ENCODE peak calls at places on chromosomes 5 and 9, in seven cellular contexts. M, V, O, K, C, W and Z are unnamed samples. For H3K9me3, the result is how much of the 10 kb centered on the place peaks cover.

GRCh38 chr9:109925810-109926209 is 145.8 kb downstream of the PALM2AKAP2 start:
- DNase-seq in M (no peak), V (no peak), O (no peak), K (no peak), C (no peak), W (no peak), Z (no peak)

GRCh38 chr5:10910261-10910660 is 149.2 kb upstream of the DAP start:
- DNase-seq in M (no peak), V (no peak), O (no peak), K (no peak), C (no peak), W (no peak), Z (no peak)

GRCh38 chr9:121271368-121272351 is 3.7 kb downstream of the GSN start:
- DNase-seq in M (no peak), V (no peak), O (peak), K (no peak), C (peak), W (peak), Z (peak)

GRCh38 chr9:104927216-104927911 is 591 bp downstream of the ABCA1 start:
- DNase-seq in M (peak), V (peak), O (peak), K (peak), C (peak), W (peak), Z (peak)

GRCh38 chr5:38824821-38825220 is 21.0 kb upstream of the OSMR start:
- DNase-seq in M (no peak), V (no peak), O (no peak), K (no peak), C (no peak), W (no peak), Z (no peak)

GRCh38 chr9:88544245-88544644 is 9.3 kb downstream of the NXNL2 start:
- DNase-seq in M (no peak), V (no peak), O (no peak), K (peak), C (no peak), W (no peak), Z (no peak)

GRCh38 chr9:112135706-112136105 is 39.4 kb downstream of the SUSD1 start:
- DNase-seq in M (no peak), V (no peak), O (no peak), K (peak), C (no peak), W (no peak), Z (no peak)

GRCh38 chr9:113690055-113690740 is 185.9 kb upstream of the ZNF618 start:
- DNase-seq in M (no peak), V (no peak), O (no peak), K (no peak), C (no peak), W (peak), Z (no peak)

GRCh38 chr5:86232246-86232645 is 385.5 kb upstream of the COX7C start:
- DNase-seq in M (no peak), V (no peak), O (no peak), K (no peak), C (no peak), W (no peak), Z (no peak)

GRCh38 chr5:16916262-16916878 is 19.7 kb downstream of the MYO10 start:
- DNase-seq in M (no peak), V (no peak), O (no peak), K (no peak), C (no peak), W (no peak), Z (no peak)

GRCh38 chr9:121295662-121296191 is 27.8 kb downstream of the GSN start:
- DNase-seq in M (peak), V (no peak), O (no peak), K (no peak), C (no peak), W (no peak), Z (peak)

GRCh38 chr9:69175488-69175872 is 1.4 kb downstream of the TJP2 start:
- DNase-seq in M (no peak), V (no peak), O (no peak), K (no peak), C (no peak), W (no peak), Z (no peak)

GRCh38 chr5:91132552-91132951 is 250.6 kb downstream of the ARRDC3 start:
- DNase-seq in M (no peak), V (no peak), O (no peak), K (no peak), C (no peak), W (no peak), Z (no peak)

GRCh38 chr5:98844865-98845264 is 71.4 kb downstream of the RGMB start:
- DNase-seq in M (no peak), V (no peak), O (no peak), K (no peak), C (no peak), W (no peak), Z (no peak)

GRCh38 chr9:21144620-21145019 is 3.0 kb upstream of the IFNW1 start:
- DNase-seq in M (no peak), V (no peak), O (no peak), K (no peak), C (no peak), W (no peak), Z (no peak)

GRCh38 chr5:181047288-181047687 is 7.2 kb downstream of the BTNL9 start:
- DNase-seq in M (no peak), V (no peak), O (no peak), K (no peak), C (no peak), W (no peak), Z (no peak)

GRCh38 chr9:96186601-96187011 is 115.4 kb downstream of the HSD17B3 start:
- DNase-seq in M (no peak), V (no peak), O (no peak), K (peak), C (no peak), W (peak), Z (no peak)

GRCh38 chr5:32027717-32028321 is 146.3 kb downstream of the GOLPH3 start:
- DNase-seq in M (peak), V (no peak), O (peak), K (peak), C (peak), W (no peak), Z (peak)
- H3K27ac ChIP-seq in M (no peak), V (no peak), O (peak), K (peak), C (peak), W (peak), Z (peak)

GRCh38 chr5:116699348-116699747 is 124.7 kb upstream of the SEMA6A start:
- DNase-seq in M (no peak), V (no peak), O (no peak), K (no peak), C (no peak), W (no peak), Z (no peak)

GRCh38 chr5:116702776-116703175 is 128.2 kb upstream of the SEMA6A start:
- DNase-seq in M (no peak), V (no peak), O (no peak), K (no peak), C (no peak), W (no peak), Z (no peak)

GRCh38 chr5:116709082-116709481 is 134.5 kb upstream of the SEMA6A start:
- DNase-seq in M (no peak), V (no peak), O (no peak), K (no peak), C (no peak), W (no peak), Z (no peak)

DNA sequence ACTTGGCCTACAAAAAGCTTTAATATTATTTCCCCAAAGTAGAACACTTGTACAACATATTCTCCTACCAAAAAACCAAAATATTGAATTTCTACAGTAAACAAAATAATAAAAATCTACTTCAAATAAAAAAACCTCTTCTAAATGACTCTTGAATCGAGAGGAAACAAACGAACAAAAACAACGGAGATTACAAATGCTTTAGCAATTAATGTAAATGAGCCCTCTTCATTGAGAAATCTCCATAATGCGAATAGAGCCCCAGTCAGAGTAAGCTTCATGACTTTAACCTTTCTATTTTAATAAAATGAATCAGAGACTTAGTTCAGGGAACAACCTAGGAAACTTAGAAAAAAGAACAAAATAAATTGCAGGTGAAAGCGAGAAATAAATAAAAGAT is 129.3 kb upstream of the SEMA6A start:
- DNase-seq in M (no peak), V (no peak), O (no peak), K (no peak), C (no peak), W (no peak), Z (no peak)
- H3K9me3 ChIP-seq in M (under half), V (under half), O (under half), K (under half), C (under half), W (under half), Z (under half)

DNA sequence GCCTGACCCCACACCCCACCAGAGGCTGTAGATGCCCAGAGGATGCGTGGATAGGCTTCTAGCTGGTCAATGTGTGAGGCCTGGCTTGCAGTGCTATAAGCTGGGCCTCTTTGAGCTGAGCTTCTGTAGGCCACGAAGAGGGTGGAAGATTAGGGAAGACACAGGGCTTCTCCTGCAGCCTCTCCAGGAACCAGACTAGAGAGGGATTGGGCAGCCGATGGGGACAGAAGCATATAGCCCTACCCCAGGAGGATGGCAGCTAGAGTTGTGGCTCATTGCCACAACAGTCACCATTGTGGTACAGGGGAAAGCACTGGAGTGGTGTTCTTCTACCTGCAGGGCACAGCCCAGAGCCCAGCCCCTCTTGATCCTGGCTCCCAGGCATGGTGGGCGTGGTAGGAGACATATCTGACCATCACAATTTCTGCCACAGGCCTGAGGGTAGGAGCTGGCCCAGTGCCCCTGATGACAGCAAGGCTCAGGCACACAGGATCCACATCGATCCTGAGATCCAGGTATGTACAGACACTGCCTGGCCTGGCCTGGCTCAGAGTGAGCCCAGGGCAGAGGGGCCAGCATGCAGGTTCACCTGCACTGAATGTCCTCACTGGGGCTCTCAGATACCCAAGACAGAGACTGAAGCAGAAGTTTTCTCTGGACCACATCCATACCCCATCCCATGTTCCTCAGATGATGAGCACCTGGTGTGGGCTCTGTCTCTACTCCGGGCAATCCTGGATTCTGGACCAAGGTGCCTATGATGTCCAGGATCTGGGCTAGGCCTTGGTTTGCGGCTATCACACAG is 8.7 kb downstream of the PDLIM4 start:
- DNase-seq in M (no peak), V (no peak), O (no peak), K (peak), C (peak), W (no peak), Z (no peak)
- H3K27ac ChIP-seq in M (peak), V (no peak), O (peak), K (peak), C (peak), W (no peak), Z (peak)

DNA sequence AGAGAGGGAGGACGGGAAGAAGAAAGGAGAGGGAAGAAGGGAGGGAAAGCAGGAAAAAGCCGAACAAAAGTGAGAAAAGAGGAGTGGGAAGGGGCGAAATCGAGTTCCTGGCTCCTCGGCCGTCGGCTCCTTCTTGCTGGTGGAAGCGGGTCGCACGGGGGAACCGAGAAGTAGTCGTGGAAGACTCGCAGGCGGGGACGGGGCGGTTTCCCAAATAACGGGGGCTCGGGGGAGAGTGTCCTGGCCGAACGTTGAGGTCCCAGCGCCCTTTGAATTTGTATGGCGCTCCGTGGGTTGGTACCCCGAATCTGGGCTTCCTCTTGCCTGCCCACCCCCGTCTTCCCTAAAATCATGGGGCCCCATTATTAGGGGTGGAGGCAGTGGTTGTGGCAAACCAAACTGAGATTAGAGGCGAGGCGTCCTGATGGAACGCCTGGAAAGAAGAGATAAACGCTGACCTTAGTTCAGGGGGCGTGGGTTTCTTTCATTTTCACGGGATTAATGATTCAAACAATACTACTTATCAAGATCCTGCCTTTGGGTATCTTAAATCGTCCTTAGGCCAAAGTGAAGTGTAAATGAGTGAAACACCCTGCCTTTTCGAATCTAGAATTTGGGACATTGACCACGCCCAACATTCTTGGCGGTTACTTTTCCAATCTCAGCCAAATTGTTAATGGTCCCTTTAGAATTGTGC is 859 bp upstream of the UBTD2 start:
- DNase-seq in M (no peak), V (no peak), O (no peak), K (no peak), C (peak), W (no peak), Z (no peak)
- H3K9me3 ChIP-seq in M (under half), V (under half), O (under half), K (under half), C (under half), W (under half), Z (under half)

GRCh38 chr9:124600407-124600806 is 93.2 kb upstream of the NR5A1 start:
- DNase-seq in M (no peak), V (no peak), O (no peak), K (no peak), C (no peak), W (no peak), Z (no peak)

GRCh38 chr9:124602204-124602603 is 95.0 kb upstream of the NR5A1 start:
- DNase-seq in M (no peak), V (no peak), O (no peak), K (no peak), C (no peak), W (no peak), Z (no peak)

GRCh38 chr9:124605258-124605657 is 98.1 kb upstream of the NR5A1 start:
- DNase-seq in M (no peak), V (no peak), O (no peak), K (no peak), C (no peak), W (no peak), Z (no peak)

GRCh38 chr9:124599121-124599795 is 92.1 kb upstream of the NR5A1 start:
- DNase-seq in M (no peak), V (no peak), O (no peak), K (no peak), C (no peak), W (no peak), Z (no peak)

GRCh38 chr9:124602632-124603031 is 95.4 kb upstream of the NR5A1 start:
- DNase-seq in M (no peak), V (no peak), O (no peak), K (no peak), C (no peak), W (no peak), Z (no peak)
- H3K27ac ChIP-seq in M (no peak), V (no peak), O (no peak), K (no peak), C (no peak), W (peak), Z (no peak)

GRCh38 chr5:147818290-147818689 is 13.2 kb downstream of the SPINK1 start:
- DNase-seq in M (no peak), V (no peak), O (no peak), K (no peak), C (no peak), W (no peak), Z (no peak)
- H3K9me3 ChIP-seq in M (under half), V (under half), O (under half), K (under half), C (under half), W (under half), Z (under half)

GRCh38 chr9:127844821-127845359 is 9.6 kb downstream of the ENG start:
- DNase-seq in M (peak), V (no peak), O (peak), K (no peak), C (no peak), W (no peak), Z (no peak)

GRCh38 chr9:127848756-127849504 is 5.5 kb downstream of the ENG start:
- DNase-seq in M (no peak), V (no peak), O (no peak), K (no peak), C (no peak), W (no peak), Z (no peak)

GRCh38 chr9:127847833-127848755 is 6.4 kb downstream of the ENG start:
- DNase-seq in M (no peak), V (no peak), O (no peak), K (no peak), C (no peak), W (no peak), Z (no peak)

GRCh38 chr9:127847155-127847463 is 7.3 kb downstream of the ENG start:
- DNase-seq in M (no peak), V (no peak), O (peak), K (no peak), C (no peak), W (no peak), Z (peak)

DNA sequence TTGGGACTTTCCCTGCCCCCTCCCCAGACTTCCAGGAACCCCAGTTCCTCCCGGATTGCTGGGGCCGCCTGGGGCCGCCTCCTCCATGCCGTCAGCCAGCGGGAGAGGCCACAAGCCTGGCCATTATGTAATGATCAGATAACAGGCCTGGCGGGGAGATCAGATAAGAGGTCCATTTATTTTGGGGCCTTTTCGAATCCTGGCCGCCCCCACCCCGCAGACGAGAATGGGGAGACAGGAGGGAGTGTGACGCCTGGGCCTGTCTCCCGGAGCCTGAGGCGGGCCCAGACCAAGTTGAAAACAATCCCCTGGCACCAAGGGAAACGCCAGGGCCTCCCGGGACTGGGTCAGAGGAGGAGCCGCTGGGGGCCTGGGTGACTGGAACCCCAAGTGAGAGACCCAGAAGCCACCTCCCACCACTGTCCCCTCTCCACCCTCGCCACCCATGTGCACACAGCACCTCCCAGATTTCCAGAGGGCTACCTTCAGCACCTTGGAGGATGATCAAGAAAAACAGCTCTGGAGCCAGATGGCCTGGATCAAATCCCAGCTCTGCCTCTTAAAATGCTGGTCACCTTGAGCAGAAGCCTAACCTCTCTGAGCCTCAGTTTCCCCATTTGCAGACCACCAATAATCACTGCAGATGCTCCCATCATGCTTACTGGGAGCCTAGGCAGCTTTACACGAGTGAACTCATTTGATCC is 7.9 kb downstream of the ENG start:
- DNase-seq in M (no peak), V (no peak), O (peak), K (no peak), C (no peak), W (no peak), Z (no peak)
- H3K27ac ChIP-seq in M (peak), V (no peak), O (peak), K (no peak), C (peak), W (peak), Z (peak)

DNA sequence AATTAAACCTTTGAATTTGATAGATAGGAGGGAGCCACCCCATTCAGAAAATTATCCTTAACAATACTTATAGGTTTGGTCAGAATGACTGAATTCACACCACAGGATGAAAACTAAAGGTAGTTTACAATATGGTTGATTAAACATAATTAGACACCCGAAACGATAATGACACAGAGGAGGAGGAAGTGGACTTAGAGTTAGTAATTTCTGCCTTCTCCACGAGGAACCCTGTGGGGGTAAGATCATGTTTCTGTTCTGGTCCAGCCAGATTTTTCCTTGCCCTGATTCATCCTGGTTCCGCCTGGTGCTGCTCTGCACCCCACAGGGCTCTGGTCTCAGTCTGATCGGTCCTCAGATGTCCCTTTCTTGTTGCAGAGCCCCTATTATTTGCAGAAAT is 84.7 kb upstream of the DNAH5 start:
- DNase-seq in M (no peak), V (no peak), O (no peak), K (no peak), C (no peak), W (no peak), Z (no peak)
- H3K9me3 ChIP-seq in M (under half), V (under half), O (under half), K (under half), C (under half), W (under half), Z (under half)

DNA sequence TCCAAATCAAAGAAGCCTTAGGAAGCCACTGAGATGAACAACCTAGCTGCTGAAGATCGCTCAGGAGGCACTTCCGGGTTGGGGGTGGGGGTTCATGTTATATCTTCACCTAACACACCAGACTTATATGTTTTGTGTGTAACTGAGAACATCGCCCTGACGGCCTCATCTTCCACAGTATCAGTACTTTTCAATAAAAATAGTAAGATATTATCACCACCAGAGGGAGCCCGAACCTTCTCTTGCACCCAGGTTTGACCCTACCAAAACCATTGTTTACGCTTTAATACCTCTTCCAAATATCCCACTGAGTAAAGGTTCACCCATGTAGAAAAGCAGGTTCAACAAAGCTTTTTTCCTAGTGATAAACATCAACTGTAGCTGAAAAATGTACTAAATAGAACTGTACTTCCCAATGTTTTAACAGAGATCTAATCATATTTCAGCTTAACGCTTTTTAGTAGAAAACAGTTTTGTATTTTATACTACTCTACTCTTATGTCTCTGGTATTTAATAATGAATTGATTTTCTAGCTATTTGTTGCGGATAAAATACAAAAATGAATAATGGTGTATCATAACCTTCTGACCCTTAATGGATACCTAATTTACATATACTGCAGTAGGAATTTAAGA is 244.0 kb downstream of the EPB41L4A start:
- DNase-seq in M (no peak), V (peak), O (no peak), K (peak), C (no peak), W (no peak), Z (no peak)
- H3K27ac ChIP-seq in M (no peak), V (no peak), O (no peak), K (no peak), C (no peak), W (no peak), Z (no peak)